ENCODE peak calls at places on chromosome 16, in seven cellular contexts. S, A, V, Z, M, J and T are unnamed samples.

GRCh38 chr16:57680842-57681241 is 12.7 kb downstream of the ADGRG3 start:
- DNase-seq in V (no peak), Z (no peak), S (no peak), A (no peak), J (no peak), M (no peak), T (no peak)

GRCh38 chr16:2473425-2473926 is 1.5 kb upstream of the TBC1D24 start:
- DNase-seq in S (no peak), J (no peak), V (no peak), A (no peak), Z (no peak), M (no peak), T (no peak)

GRCh38 chr16:67537270-67537635 is 8.6 kb downstream of the RIPOR1 start:
- DNase-seq in J (peak), V (peak), Z (no peak), M (peak), A (no peak), S (no peak), T (peak)

GRCh38 chr16:19088341-19088916 is 21.0 kb downstream of the COQ7 start:
- DNase-seq in V (no peak), Z (no peak), J (no peak), A (no peak), S (no peak), M (no peak), T (no peak)

GRCh38 chr16:48596326-48596725 is 13.7 kb downstream of the N4BP1 start:
- DNase-seq in S (no peak), M (no peak), V (no peak), A (no peak), Z (no peak), J (no peak), T (no peak)

GRCh38 chr16:27325736-27326135 is 12.0 kb downstream of the IL4R start:
- DNase-seq in S (no peak), J (peak), V (no peak), Z (no peak), A (no peak), M (no peak), T (no peak)

GRCh38 chr16:15985144-15985543 is 35.7 kb downstream of the ABCC1 start:
- DNase-seq in A (no peak), V (no peak), Z (no peak), S (no peak), J (no peak), M (no peak), T (no peak)

GRCh38 chr16:50323335-50324011 is 45.3 kb downstream of the BRD7 start:
- DNase-seq in M (peak), Z (no peak), V (no peak), J (no peak), S (peak), A (no peak), T (peak)

GRCh38 chr16:62036807-62037135 is 533 bp upstream of the CDH8 start:
- DNase-seq in S (no peak), A (no peak), J (no peak), V (no peak), M (no peak), Z (no peak), T (no peak)

GRCh38 chr16:70476272-70477020 is 22.1 kb downstream of the FCSK start:
- DNase-seq in V (no peak), A (no peak), Z (peak), J (no peak), S (peak), M (no peak), T (no peak)

GRCh38 chr16:23711785-23712184 is 1.2 kb downstream of the ERN2 start:
- DNase-seq in Z (no peak), J (no peak), M (no peak), S (no peak), V (no peak), A (no peak), T (no peak)

GRCh38 chr16:55668337-55669281 is 12.8 kb downstream of the SLC6A2 start:
- DNase-seq in M (no peak), S (no peak), V (no peak), J (no peak), A (no peak), Z (no peak), T (no peak)

GRCh38 chr16:17845031-17845430 is 374.3 kb upstream of the XYLT1 start:
- DNase-seq in A (no peak), V (no peak), Z (no peak), J (no peak), S (no peak), M (no peak), T (no peak)

GRCh38 chr16:10485698-10486382 is 94.6 kb downstream of the EMP2 start:
- DNase-seq in M (peak), J (no peak), V (no peak), S (peak), A (no peak), Z (no peak), T (no peak)

GRCh38 chr16:56931253-56931768 is 631 bp upstream of the HERPUD1 start:
- DNase-seq in S (peak), A (peak), Z (no peak), J (no peak), M (peak), V (peak), T (peak)

GRCh38 chr16:82229800-82230619 is 60.0 kb upstream of the MPHOSPH6 start:
- DNase-seq in V (peak), S (peak), M (peak), J (peak), A (no peak), Z (peak), T (peak)